ENCODE peak calls at places on chromosomes 6 and 20, in eight cellular contexts. C is anterior cingulate cortex; K is amniotic stem cell; J is aorta; F is posterior vena cava; B is stimulated activated naive CD4-positive, alpha-beta T cell; V is GM23338; I is naive thymus-derived CD4-positive, alpha-beta T cell. U is an unnamed sample.

GRCh38 chr6:45504947-45505346 is 127.2 kb upstream of the SUPT3H start:
- DNase-seq in C (no peak), K (no peak), J (no peak), F (no peak), B (no peak), V (peak), I (no peak), U (no peak)

GRCh38 chr6:162917506-162917905 is 189.7 kb downstream of the PACRG start:
- DNase-seq in C (no peak), K (no peak), J (no peak), F (no peak), B (no peak), V (no peak), I (no peak), U (no peak)

GRCh38 chr6:53159558-53159957 is 10.9 kb upstream of the GCM1 start:
- DNase-seq in C (no peak), K (no peak), J (no peak), F (no peak), B (no peak), V (peak), I (no peak), U (no peak)

GRCh38 chr20:41364967-41365765 is 1.5 kb downstream of the EMILIN3 start:
- DNase-seq in C (no peak), K (no peak), J (no peak), F (peak), B (no peak), V (no peak), I (no peak), U (no peak)

GRCh38 chr6:161439093-161439492 is 165.2 kb upstream of the AGPAT4 start:
- DNase-seq in C (peak), K (peak), J (no peak), F (no peak), B (no peak), V (no peak), I (no peak), U (no peak)

GRCh38 chr6:147401779-147402178 is 106.7 kb upstream of the SAMD5 start:
- DNase-seq in C (no peak), K (no peak), J (no peak), F (no peak), B (no peak), V (no peak), I (no peak), U (no peak)

GRCh38 chr6:18501313-18502013 is 114.3 kb downstream of the RNF144B start:
- DNase-seq in C (no peak), K (peak), J (no peak), F (peak), B (no peak), V (no peak), I (no peak), U (no peak)

GRCh38 chr20:3405696-3406358 is 1.6 kb downstream of the DNAAF9 start:
- DNase-seq in C (no peak), K (no peak), J (no peak), F (no peak), B (no peak), V (no peak), I (no peak), U (no peak)

GRCh38 chr20:10660661-10661060 is 13.1 kb downstream of the JAG1 start:
- DNase-seq in C (no peak), K (no peak), J (no peak), F (no peak), B (no peak), V (no peak), I (no peak), U (no peak)

GRCh38 chr6:133358598-133358997 is 117.4 kb downstream of the EYA4 start:
- DNase-seq in C (no peak), K (no peak), J (no peak), F (no peak), B (no peak), V (no peak), I (no peak), U (no peak)

GRCh38 chr6:46655803-46656202 is 3.0 kb downstream of the SLC25A27 start:
- DNase-seq in C (no peak), K (no peak), J (no peak), F (no peak), B (no peak), V (peak), I (no peak), U (peak)

GRCh38 chr20:1924910-1925861 is 30.0 kb downstream of the SIRPA start:
- DNase-seq in C (no peak), K (no peak), J (no peak), F (no peak), B (no peak), V (peak), I (no peak), U (no peak)

GRCh38 chr20:1199981-1200380 is 3.3 kb upstream of the C20orf202 start:
- DNase-seq in C (no peak), K (no peak), J (no peak), F (no peak), B (no peak), V (no peak), I (no peak), U (no peak)

GRCh38 chr6:39488255-39488881 is 165.9 kb upstream of the KCNK16 start:
- DNase-seq in C (no peak), K (no peak), J (no peak), F (no peak), B (no peak), V (no peak), I (no peak), U (no peak)

GRCh38 chr20:21623781-21624094 is 81.7 kb upstream of the PAX1 start:
- DNase-seq in C (no peak), K (no peak), J (no peak), F (no peak), B (no peak), V (no peak), I (no peak), U (no peak)

GRCh38 chr20:57561356-57562279 is 708 bp downstream of the PCK1 start:
- DNase-seq in C (no peak), K (no peak), J (no peak), F (no peak), B (no peak), V (no peak), I (no peak), U (no peak)

GRCh38 chr6:158191769-158192168 is 23.6 kb downstream of the GTF2H5 start:
- DNase-seq in C (no peak), K (no peak), J (no peak), F (no peak), B (no peak), V (no peak), I (no peak), U (no peak)

GRCh38 chr6:18308070-18308735 is 43.9 kb upstream of the DEK start:
- DNase-seq in C (no peak), K (no peak), J (no peak), F (no peak), B (no peak), V (no peak), I (no peak), U (no peak)

GRCh38 chr20:56788041-56788670 is 159.1 kb downstream of the TFAP2C start:
- DNase-seq in C (no peak), K (peak), J (no peak), F (peak), B (no peak), V (no peak), I (no peak), U (no peak)

GRCh38 chr20:64198347-64198746 is 34.1 kb downstream of the MYT1 start:
- DNase-seq in C (no peak), K (no peak), J (no peak), F (no peak), B (no peak), V (no peak), I (no peak), U (no peak)

GRCh38 chr6:125821825-125822281 is 31.1 kb downstream of the NCOA7 start:
- DNase-seq in C (no peak), K (no peak), J (no peak), F (no peak), B (no peak), V (no peak), I (no peak), U (no peak)

GRCh38 chr6:32763417-32763816 is at the start of gene HLA-DQB2:
- DNase-seq in C (no peak), K (no peak), J (no peak), F (no peak), B (no peak), V (no peak), I (no peak), U (peak)

GRCh38 chr20:18057994-18058349 is 256 bp upstream of the OVOL2 start:
- DNase-seq in C (no peak), K (no peak), J (no peak), F (no peak), B (no peak), V (no peak), I (no peak), U (no peak)

GRCh38 chr6:373031-373430 is 18.5 kb upstream of the IRF4 start:
- DNase-seq in C (no peak), K (no peak), J (no peak), F (no peak), B (no peak), V (no peak), I (no peak), U (no peak)

GRCh38 chr6:112939543-112939942 is 592.4 kb downstream of the RFPL4B start:
- DNase-seq in C (no peak), K (no peak), J (no peak), F (no peak), B (no peak), V (no peak), I (no peak), U (no peak)

GRCh38 chr20:35293303-35294292 is 1.4 kb upstream of the FAM83C start:
- DNase-seq in C (no peak), K (no peak), J (peak), F (no peak), B (no peak), V (no peak), I (no peak), U (no peak)

GRCh38 chr20:40980106-40980827 is 48.4 kb upstream of the TOP1 start:
- DNase-seq in C (no peak), K (no peak), J (no peak), F (no peak), B (no peak), V (no peak), I (no peak), U (no peak)

GRCh38 chr6:42745083-42745637 is 743 bp downstream of the TBCC start:
- DNase-seq in C (no peak), K (no peak), J (peak), F (peak), B (no peak), V (peak), I (peak), U (no peak)

GRCh38 chr20:8589956-8590355 is 457.9 kb downstream of the PLCB1 start:
- DNase-seq in C (no peak), K (no peak), J (no peak), F (no peak), B (no peak), V (no peak), I (no peak), U (no peak)

GRCh38 chr6:166106076-166106686 is 61.5 kb downstream of the TBXT start:
- DNase-seq in C (no peak), K (no peak), J (no peak), F (no peak), B (no peak), V (peak), I (peak), U (peak)

GRCh38 chr6:54238407-54238806 is 69.8 kb upstream of the TINAG start:
- DNase-seq in C (no peak), K (peak), J (no peak), F (no peak), B (no peak), V (no peak), I (no peak), U (no peak)

GRCh38 chr6:38396209-38396608 is 243.5 kb downstream of the BTBD9 start:
- DNase-seq in C (no peak), K (no peak), J (no peak), F (no peak), B (no peak), V (no peak), I (no peak), U (no peak)

GRCh38 chr20:52096117-52096516 is 95.5 kb downstream of the ZFP64 start:
- DNase-seq in C (no peak), K (no peak), J (no peak), F (peak), B (no peak), V (no peak), I (no peak), U (no peak)

GRCh38 chr6:168376811-168377480 is 57.4 kb upstream of the DACT2 start:
- DNase-seq in C (no peak), K (no peak), J (peak), F (peak), B (no peak), V (no peak), I (no peak), U (no peak)

GRCh38 chr6:108711831-108712230 is 136.4 kb upstream of the ARMC2 start:
- DNase-seq in C (no peak), K (no peak), J (no peak), F (no peak), B (no peak), V (no peak), I (no peak), U (no peak)

U was measured in cerebellum.